ENCODE peak calls at places on chromosomes 16 and 17, in ten cellular contexts. One of them, this sample, is unnamed.
A peak's percentile ranks its signal among the peaks of the same experiment; 100 is the strongest.

GRCh38 chr16:85225721-85226120 is 113.4 kb upstream of the CIBAR2 start:
- DNase-seq in CD4-positive, alpha-beta T cell: no peak
- DNase-seq in fibroblast of lung: no peak
- DNase-seq in heart left ventricle: no peak
- DNase-seq in tibial nerve: no peak
- DNase-seq in AG04450: no peak
- DNase-seq in SK-N-SH: no peak
- DNase-seq in mammary epithelial cell: no peak
- DNase-seq in effector memory CD4-positive, alpha-beta T cell: no peak
- DNase-seq in uterus: no peak
- DNase-seq in this sample: no peak

GRCh38 chr17:42431758-42432161 is 8.7 kb upstream of the CAVIN1 start:
- DNase-seq in fibroblast of lung: no peak
- DNase-seq in CD4-positive, alpha-beta T cell: no peak
- DNase-seq in AG04450: no peak
- DNase-seq in mammary epithelial cell: no peak
- DNase-seq in effector memory CD4-positive, alpha-beta T cell: no peak
- DNase-seq in heart left ventricle: no peak
- DNase-seq in tibial nerve: no peak
- DNase-seq in SK-N-SH: no peak
- DNase-seq in uterus: no peak
- DNase-seq in this sample: no peak

GRCh38 chr17:29449865-29450671 is 59.9 kb downstream of the TAOK1 start:
- DNase-seq in AG04450: no peak
- DNase-seq in mammary epithelial cell: no peak
- DNase-seq in tibial nerve: no peak
- DNase-seq in CD4-positive, alpha-beta T cell: no peak
- DNase-seq in uterus: no peak
- DNase-seq in effector memory CD4-positive, alpha-beta T cell: no peak
- DNase-seq in heart left ventricle: no peak
- DNase-seq in SK-N-SH: no peak
- DNase-seq in fibroblast of lung: no peak
- DNase-seq in this sample: no peak

GRCh38 chr16:88784074-88784855 is 755 bp downstream of the PIEZO1 start:
- DNase-seq in tibial nerve: peak; percentile 57
- DNase-seq in effector memory CD4-positive, alpha-beta T cell: no peak
- DNase-seq in fibroblast of lung: peak; percentile 75
- DNase-seq in CD4-positive, alpha-beta T cell: no peak
- DNase-seq in SK-N-SH: peak; percentile 81
- DNase-seq in mammary epithelial cell: peak; percentile 78
- DNase-seq in heart left ventricle: peak; percentile 69
- DNase-seq in uterus: peak; percentile 85
- DNase-seq in AG04450: no peak
- DNase-seq in this sample: no peak

GRCh38 chr17:4678448-4679026 is 25.4 kb downstream of the PELP1 start:
- DNase-seq in AG04450: peak; percentile 56
- DNase-seq in effector memory CD4-positive, alpha-beta T cell: no peak
- DNase-seq in CD4-positive, alpha-beta T cell: no peak
- DNase-seq in tibial nerve: no peak
- DNase-seq in uterus: no peak
- DNase-seq in heart left ventricle: no peak
- DNase-seq in fibroblast of lung: peak; percentile 92
- DNase-seq in SK-N-SH: peak; percentile 61
- DNase-seq in mammary epithelial cell: peak; percentile 95
- DNase-seq in this sample: no peak

GRCh38 chr17:40819528-40820125 is 2.8 kb downstream of the KRT10 start:
- DNase-seq in tibial nerve: no peak
- DNase-seq in heart left ventricle: no peak
- DNase-seq in uterus: no peak
- DNase-seq in mammary epithelial cell: no peak
- DNase-seq in effector memory CD4-positive, alpha-beta T cell: no peak
- DNase-seq in AG04450: no peak
- DNase-seq in SK-N-SH: peak; percentile 19
- DNase-seq in CD4-positive, alpha-beta T cell: no peak
- DNase-seq in fibroblast of lung: peak; percentile 17
- DNase-seq in this sample: no peak

GRCh38 chr16:4960579-4960978 is 2.4 kb downstream of the SEC14L5 start:
- DNase-seq in mammary epithelial cell: no peak
- DNase-seq in AG04450: no peak
- DNase-seq in fibroblast of lung: no peak
- DNase-seq in CD4-positive, alpha-beta T cell: no peak
- DNase-seq in heart left ventricle: no peak
- DNase-seq in effector memory CD4-positive, alpha-beta T cell: no peak
- DNase-seq in tibial nerve: no peak
- DNase-seq in uterus: no peak
- DNase-seq in SK-N-SH: no peak
- DNase-seq in this sample: no peak

GRCh38 chr17:70241071-70241470 is 71.7 kb downstream of the KCNJ2 start:
- DNase-seq in tibial nerve: no peak
- DNase-seq in AG04450: no peak
- DNase-seq in heart left ventricle: no peak
- DNase-seq in uterus: no peak
- DNase-seq in SK-N-SH: no peak
- DNase-seq in effector memory CD4-positive, alpha-beta T cell: no peak
- DNase-seq in CD4-positive, alpha-beta T cell: no peak
- DNase-seq in mammary epithelial cell: no peak
- DNase-seq in fibroblast of lung: no peak
- DNase-seq in this sample: no peak

GRCh38 chr17:78263736-78264340 is 32.4 kb downstream of the TMEM235 start:
- DNase-seq in uterus: no peak
- DNase-seq in AG04450: no peak
- DNase-seq in fibroblast of lung: no peak
- DNase-seq in effector memory CD4-positive, alpha-beta T cell: no peak
- DNase-seq in CD4-positive, alpha-beta T cell: no peak
- DNase-seq in SK-N-SH: no peak
- DNase-seq in heart left ventricle: no peak
- DNase-seq in tibial nerve: no peak
- DNase-seq in mammary epithelial cell: no peak
- DNase-seq in this sample: no peak

GRCh38 chr16:630024-630814 is 566 bp upstream of the WFIKKN1 start:
- DNase-seq in tibial nerve: no peak
- DNase-seq in SK-N-SH: no peak
- DNase-seq in fibroblast of lung: no peak
- DNase-seq in AG04450: no peak
- DNase-seq in effector memory CD4-positive, alpha-beta T cell: no peak
- DNase-seq in CD4-positive, alpha-beta T cell: no peak
- DNase-seq in heart left ventricle: no peak
- DNase-seq in mammary epithelial cell: no peak
- DNase-seq in uterus: no peak
- DNase-seq in this sample: no peak

GRCh38 chr17:78970834-78971763 is 8.6 kb downstream of the LGALS3BP start:
- DNase-seq in CD4-positive, alpha-beta T cell: peak; percentile 72
- DNase-seq in uterus: peak; percentile 88
- DNase-seq in effector memory CD4-positive, alpha-beta T cell: peak; percentile 45
- DNase-seq in heart left ventricle: peak; percentile 79
- DNase-seq in AG04450: peak; percentile 37
- DNase-seq in mammary epithelial cell: peak; percentile 47
- DNase-seq in tibial nerve: peak; percentile 83
- DNase-seq in fibroblast of lung: peak; percentile 54
- DNase-seq in SK-N-SH: peak; percentile 93
- DNase-seq in this sample: peak; percentile 50

GRCh38 chr17:81027591-81028505 is 7.1 kb upstream of the BAIAP2 start:
- DNase-seq in mammary epithelial cell: no peak
- DNase-seq in SK-N-SH: peak; percentile 68
- DNase-seq in effector memory CD4-positive, alpha-beta T cell: no peak
- DNase-seq in tibial nerve: no peak
- DNase-seq in uterus: no peak
- DNase-seq in heart left ventricle: no peak
- DNase-seq in fibroblast of lung: no peak
- DNase-seq in CD4-positive, alpha-beta T cell: no peak
- DNase-seq in AG04450: no peak
- DNase-seq in this sample: no peak

GRCh38 chr17:80952291-80952690 is 39.4 kb upstream of the CHMP6 start:
- DNase-seq in uterus: no peak
- DNase-seq in fibroblast of lung: no peak
- DNase-seq in AG04450: no peak
- DNase-seq in CD4-positive, alpha-beta T cell: no peak
- DNase-seq in mammary epithelial cell: no peak
- DNase-seq in tibial nerve: no peak
- DNase-seq in heart left ventricle: peak; percentile 7
- DNase-seq in SK-N-SH: peak; percentile 27
- DNase-seq in effector memory CD4-positive, alpha-beta T cell: no peak
- DNase-seq in this sample: no peak

GRCh38 chr17:22707626-22708025 is 1015.3 kb downstream of the KCNJ18 start:
- DNase-seq in CD4-positive, alpha-beta T cell: no peak
- DNase-seq in heart left ventricle: no peak
- DNase-seq in mammary epithelial cell: no peak
- DNase-seq in AG04450: no peak
- DNase-seq in effector memory CD4-positive, alpha-beta T cell: no peak
- DNase-seq in tibial nerve: no peak
- DNase-seq in SK-N-SH: no peak
- DNase-seq in fibroblast of lung: no peak
- DNase-seq in uterus: no peak
- DNase-seq in this sample: no peak
- H3K9me3 ChIP-seq in CD4-positive, alpha-beta T cell: peaks cover 4% of the 10 kb centered on the region
- H3K9me3 ChIP-seq in heart left ventricle: no peaks in the 10 kb centered on the region
- H3K9me3 ChIP-seq in mammary epithelial cell: peaks cover 48% of the 10 kb centered on the region
- H3K9me3 ChIP-seq in AG04450: peaks cover 50% of the 10 kb centered on the region
- H3K9me3 ChIP-seq in effector memory CD4-positive, alpha-beta T cell: no peaks in the 10 kb centered on the region
- H3K9me3 ChIP-seq in tibial nerve: no peaks in the 10 kb centered on the region
- H3K9me3 ChIP-seq in SK-N-SH: no peaks in the 10 kb centered on the region
- H3K9me3 ChIP-seq in fibroblast of lung: no peaks in the 10 kb centered on the region
- H3K9me3 ChIP-seq in uterus: no peaks in the 10 kb centered on the region
- H3K9me3 ChIP-seq in this sample: no peaks in the 10 kb centered on the region

GRCh38 chr16:3413730-3414379 is 12.8 kb downstream of the ZNF174 start:
- DNase-seq in heart left ventricle: no peak
- DNase-seq in uterus: no peak
- DNase-seq in tibial nerve: no peak
- DNase-seq in mammary epithelial cell: no peak
- DNase-seq in AG04450: no peak
- DNase-seq in CD4-positive, alpha-beta T cell: no peak
- DNase-seq in SK-N-SH: no peak
- DNase-seq in effector memory CD4-positive, alpha-beta T cell: no peak
- DNase-seq in fibroblast of lung: peak; percentile 3
- DNase-seq in this sample: peak; percentile 81
- H3K9me3 ChIP-seq in heart left ventricle: peaks cover 5% of the 10 kb centered on the region
- H3K9me3 ChIP-seq in uterus: no peaks in the 10 kb centered on the region
- H3K9me3 ChIP-seq in tibial nerve: no peaks in the 10 kb centered on the region
- H3K9me3 ChIP-seq in mammary epithelial cell: peaks cover 22% of the 10 kb centered on the region
- H3K9me3 ChIP-seq in AG04450: peaks cover 74% of the 10 kb centered on the region
- H3K9me3 ChIP-seq in CD4-positive, alpha-beta T cell: peaks cover 69% of the 10 kb centered on the region
- H3K9me3 ChIP-seq in SK-N-SH: peaks cover 11% of the 10 kb centered on the region
- H3K9me3 ChIP-seq in effector memory CD4-positive, alpha-beta T cell: peaks cover 42% of the 10 kb centered on the region
- H3K9me3 ChIP-seq in fibroblast of lung: peaks cover under 1% of the 10 kb centered on the region
- H3K9me3 ChIP-seq in this sample: peaks cover 57% of the 10 kb centered on the region

DNA sequence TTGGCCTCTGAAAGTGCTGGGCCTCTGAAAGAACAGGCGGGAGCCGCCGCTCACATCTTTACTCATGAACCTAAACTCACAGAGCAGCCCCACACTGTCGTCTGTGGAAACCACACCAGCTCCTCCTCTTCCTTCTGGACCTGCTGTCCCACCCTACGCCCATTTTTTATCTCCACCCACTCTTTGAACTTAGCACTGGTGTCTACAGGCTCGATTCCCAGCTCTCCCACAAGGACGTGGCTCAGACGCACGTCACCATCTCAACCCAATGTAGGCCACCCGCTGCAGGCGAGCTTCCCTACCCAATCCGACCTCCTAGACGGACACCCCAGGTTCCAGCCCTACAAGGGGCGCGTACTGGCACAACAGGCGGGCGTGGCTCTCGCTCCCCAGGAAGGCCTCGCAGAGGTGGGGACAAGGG is 62.2 kb downstream of the NXN start:
- DNase-seq in effector memory CD4-positive, alpha-beta T cell: no peak
- DNase-seq in CD4-positive, alpha-beta T cell: no peak
- DNase-seq in AG04450: no peak
- DNase-seq in fibroblast of lung: no peak
- DNase-seq in SK-N-SH: no peak
- DNase-seq in tibial nerve: no peak
- DNase-seq in mammary epithelial cell: no peak
- DNase-seq in uterus: no peak
- DNase-seq in heart left ventricle: peak; percentile 48
- DNase-seq in this sample: no peak
- H3K9me3 ChIP-seq in effector memory CD4-positive, alpha-beta T cell: no peaks in the 10 kb centered on the region
- H3K9me3 ChIP-seq in CD4-positive, alpha-beta T cell: no peaks in the 10 kb centered on the region
- H3K9me3 ChIP-seq in AG04450: peaks cover 15% of the 10 kb centered on the region
- H3K9me3 ChIP-seq in fibroblast of lung: no peaks in the 10 kb centered on the region
- H3K9me3 ChIP-seq in SK-N-SH: no peaks in the 10 kb centered on the region
- H3K9me3 ChIP-seq in tibial nerve: no peaks in the 10 kb centered on the region
- H3K9me3 ChIP-seq in mammary epithelial cell: no peaks in the 10 kb centered on the region
- H3K9me3 ChIP-seq in uterus: no peaks in the 10 kb centered on the region
- H3K9me3 ChIP-seq in heart left ventricle: no peaks in the 10 kb centered on the region
- H3K9me3 ChIP-seq in this sample: peaks cover 16% of the 10 kb centered on the region

DNA sequence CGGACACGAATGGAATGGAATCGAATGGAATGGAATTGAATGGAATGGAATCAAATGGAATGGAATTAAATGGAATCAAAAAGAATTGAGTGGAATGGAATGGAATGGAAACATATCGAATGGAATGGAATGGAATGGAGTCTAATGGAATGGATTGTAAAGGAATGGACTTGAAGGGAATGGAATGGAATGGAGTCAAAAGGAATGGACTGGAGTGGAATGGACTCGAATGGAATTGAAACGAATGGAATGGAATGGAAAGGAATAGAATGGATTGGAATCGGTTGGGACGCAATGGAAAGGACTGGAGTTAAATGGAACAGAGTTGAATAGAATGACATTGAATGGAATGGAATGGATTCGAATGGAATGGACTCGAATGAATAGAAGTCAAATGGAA is 486.9 kb upstream of the WSB1 start:
- DNase-seq in fibroblast of lung: no peak
- DNase-seq in tibial nerve: no peak
- DNase-seq in CD4-positive, alpha-beta T cell: no peak
- DNase-seq in effector memory CD4-positive, alpha-beta T cell: no peak
- DNase-seq in mammary epithelial cell: no peak
- DNase-seq in AG04450: no peak
- DNase-seq in SK-N-SH: no peak
- DNase-seq in heart left ventricle: no peak
- DNase-seq in uterus: no peak
- DNase-seq in this sample: no peak
- H3K9me3 ChIP-seq in fibroblast of lung: no peaks in the 10 kb centered on the region
- H3K9me3 ChIP-seq in tibial nerve: no peaks in the 10 kb centered on the region
- H3K9me3 ChIP-seq in CD4-positive, alpha-beta T cell: peaks cover 54% of the 10 kb centered on the region
- H3K9me3 ChIP-seq in effector memory CD4-positive, alpha-beta T cell: peaks cover 5% of the 10 kb centered on the region
- H3K9me3 ChIP-seq in mammary epithelial cell: peaks cover 83% of the 10 kb centered on the region
- H3K9me3 ChIP-seq in AG04450: peaks cover 66% of the 10 kb centered on the region
- H3K9me3 ChIP-seq in SK-N-SH: peaks cover 10% of the 10 kb centered on the region
- H3K9me3 ChIP-seq in heart left ventricle: no peaks in the 10 kb centered on the region
- H3K9me3 ChIP-seq in uterus: no peaks in the 10 kb centered on the region
- H3K9me3 ChIP-seq in this sample: peaks cover 64% of the 10 kb centered on the region

GRCh38 chr16:21179983-21180365 is 21.5 kb downstream of the LDAF1 start:
- DNase-seq in CD4-positive, alpha-beta T cell: no peak
- DNase-seq in effector memory CD4-positive, alpha-beta T cell: no peak
- DNase-seq in SK-N-SH: no peak
- DNase-seq in uterus: no peak
- DNase-seq in mammary epithelial cell: no peak
- DNase-seq in heart left ventricle: no peak
- DNase-seq in AG04450: no peak
- DNase-seq in tibial nerve: no peak
- DNase-seq in fibroblast of lung: no peak
- DNase-seq in this sample: no peak
- H3K9me3 ChIP-seq in CD4-positive, alpha-beta T cell: no peaks in the 10 kb centered on the region
- H3K9me3 ChIP-seq in effector memory CD4-positive, alpha-beta T cell: no peaks in the 10 kb centered on the region
- H3K9me3 ChIP-seq in SK-N-SH: no peaks in the 10 kb centered on the region
- H3K9me3 ChIP-seq in uterus: no peaks in the 10 kb centered on the region
- H3K9me3 ChIP-seq in mammary epithelial cell: no peaks in the 10 kb centered on the region
- H3K9me3 ChIP-seq in heart left ventricle: no peaks in the 10 kb centered on the region
- H3K9me3 ChIP-seq in AG04450: no peaks in the 10 kb centered on the region
- H3K9me3 ChIP-seq in tibial nerve: no peaks in the 10 kb centered on the region
- H3K9me3 ChIP-seq in fibroblast of lung: no peaks in the 10 kb centered on the region
- H3K9me3 ChIP-seq in this sample: peaks cover 31% of the 10 kb centered on the region

GRCh38 chr17:26782153-26782552 is 511.8 kb upstream of the WSB1 start:
- DNase-seq in effector memory CD4-positive, alpha-beta T cell: no peak
- DNase-seq in mammary epithelial cell: no peak
- DNase-seq in SK-N-SH: no peak
- DNase-seq in CD4-positive, alpha-beta T cell: no peak
- DNase-seq in AG04450: no peak
- DNase-seq in uterus: no peak
- DNase-seq in heart left ventricle: no peak
- DNase-seq in fibroblast of lung: no peak
- DNase-seq in tibial nerve: no peak
- DNase-seq in this sample: no peak
- H3K9me3 ChIP-seq in effector memory CD4-positive, alpha-beta T cell: peaks cover 13% of the 10 kb centered on the region
- H3K9me3 ChIP-seq in mammary epithelial cell: peaks cover 59% of the 10 kb centered on the region
- H3K9me3 ChIP-seq in SK-N-SH: peaks cover 6% of the 10 kb centered on the region
- H3K9me3 ChIP-seq in CD4-positive, alpha-beta T cell: peaks cover 38% of the 10 kb centered on the region
- H3K9me3 ChIP-seq in AG04450: peaks cover 60% of the 10 kb centered on the region
- H3K9me3 ChIP-seq in uterus: no peaks in the 10 kb centered on the region
- H3K9me3 ChIP-seq in heart left ventricle: no peaks in the 10 kb centered on the region
- H3K9me3 ChIP-seq in fibroblast of lung: no peaks in the 10 kb centered on the region
- H3K9me3 ChIP-seq in tibial nerve: no peaks in the 10 kb centered on the region
- H3K9me3 ChIP-seq in this sample: peaks cover 24% of the 10 kb centered on the region

This sample was measured in NT2/D1.